ENCODE peak calls at places on chromosome 21, in ten cellular contexts. One of them, this sample, is unnamed.

GRCh38 chr21:43018519-43018918 is 44.2 kb downstream of the PKNOX1 start:
- DNase-seq in tibial nerve: no peak
- DNase-seq in ELR: no peak
- DNase-seq in RCC 7860: no peak
- DNase-seq in NCI-H1417: no peak
- DNase-seq in CD8-positive, alpha-beta T cell: no peak
- DNase-seq in nucleus accumbens: no peak
- DNase-seq in neural crest cell: no peak
- DNase-seq in mucosa of descending colon: no peak
- DNase-seq in NCI-H146: no peak
- DNase-seq in this sample: no peak

GRCh38 chr21:36454079-36454478 is 25.8 kb downstream of the CLDN14 start:
- DNase-seq in ELR: no peak
- DNase-seq in nucleus accumbens: no peak
- DNase-seq in RCC 7860: no peak
- DNase-seq in mucosa of descending colon: no peak
- DNase-seq in neural crest cell: no peak
- DNase-seq in CD8-positive, alpha-beta T cell: no peak
- DNase-seq in tibial nerve: no peak
- DNase-seq in NCI-H146: peak
- DNase-seq in NCI-H1417: peak
- DNase-seq in this sample: no peak

GRCh38 chr21:25907573-25908275 is 173.0 kb downstream of the GABPA start:
- DNase-seq in mucosa of descending colon: no peak
- DNase-seq in NCI-H146: no peak
- DNase-seq in tibial nerve: no peak
- DNase-seq in RCC 7860: no peak
- DNase-seq in ELR: no peak
- DNase-seq in NCI-H1417: no peak
- DNase-seq in nucleus accumbens: no peak
- DNase-seq in CD8-positive, alpha-beta T cell: no peak
- DNase-seq in neural crest cell: no peak
- DNase-seq in this sample: no peak

GRCh38 chr21:29342394-29342957 is 43.8 kb downstream of the BACH1 start:
- DNase-seq in ELR: peak
- DNase-seq in tibial nerve: peak
- DNase-seq in NCI-H1417: no peak
- DNase-seq in mucosa of descending colon: peak
- DNase-seq in neural crest cell: no peak
- DNase-seq in NCI-H146: no peak
- DNase-seq in CD8-positive, alpha-beta T cell: no peak
- DNase-seq in nucleus accumbens: no peak
- DNase-seq in RCC 7860: peak
- DNase-seq in this sample: peak

GRCh38 chr21:45892156-45892919 is 89.2 kb upstream of the COL6A1 start:
- DNase-seq in RCC 7860: no peak
- DNase-seq in mucosa of descending colon: peak
- DNase-seq in NCI-H1417: no peak
- DNase-seq in NCI-H146: no peak
- DNase-seq in tibial nerve: no peak
- DNase-seq in nucleus accumbens: no peak
- DNase-seq in neural crest cell: no peak
- DNase-seq in ELR: no peak
- DNase-seq in CD8-positive, alpha-beta T cell: no peak
- DNase-seq in this sample: no peak

GRCh38 chr21:31885146-31885545 is 12.3 kb downstream of the HUNK start:
- DNase-seq in CD8-positive, alpha-beta T cell: no peak
- DNase-seq in NCI-H1417: no peak
- DNase-seq in RCC 7860: no peak
- DNase-seq in nucleus accumbens: no peak
- DNase-seq in ELR: no peak
- DNase-seq in neural crest cell: no peak
- DNase-seq in mucosa of descending colon: no peak
- DNase-seq in NCI-H146: no peak
- DNase-seq in tibial nerve: no peak
- DNase-seq in this sample: no peak

GRCh38 chr21:41864311-41865001 is 14.7 kb downstream of the PRDM15 start:
- DNase-seq in NCI-H146: no peak
- DNase-seq in mucosa of descending colon: no peak
- DNase-seq in CD8-positive, alpha-beta T cell: no peak
- DNase-seq in RCC 7860: no peak
- DNase-seq in nucleus accumbens: no peak
- DNase-seq in ELR: no peak
- DNase-seq in tibial nerve: no peak
- DNase-seq in neural crest cell: no peak
- DNase-seq in NCI-H1417: no peak
- DNase-seq in this sample: no peak

GRCh38 chr21:44089001-44089911 is 17.9 kb upstream of the PWP2 start:
- DNase-seq in ELR: no peak
- DNase-seq in tibial nerve: no peak
- DNase-seq in mucosa of descending colon: peak
- DNase-seq in CD8-positive, alpha-beta T cell: no peak
- DNase-seq in neural crest cell: no peak
- DNase-seq in RCC 7860: no peak
- DNase-seq in nucleus accumbens: no peak
- DNase-seq in NCI-H146: no peak
- DNase-seq in NCI-H1417: no peak
- DNase-seq in this sample: no peak

GRCh38 chr21:46128106-46128982 is 27.0 kb downstream of the FTCD start:
- DNase-seq in ELR: no peak
- DNase-seq in tibial nerve: no peak
- DNase-seq in nucleus accumbens: no peak
- DNase-seq in RCC 7860: no peak
- DNase-seq in NCI-H146: no peak
- DNase-seq in NCI-H1417: no peak
- DNase-seq in neural crest cell: no peak
- DNase-seq in CD8-positive, alpha-beta T cell: no peak
- DNase-seq in mucosa of descending colon: peak
- DNase-seq in this sample: no peak

GRCh38 chr21:29365636-29366305 is 67.0 kb downstream of the BACH1 start:
- DNase-seq in neural crest cell: no peak
- DNase-seq in mucosa of descending colon: no peak
- DNase-seq in tibial nerve: no peak
- DNase-seq in NCI-H1417: no peak
- DNase-seq in ELR: no peak
- DNase-seq in CD8-positive, alpha-beta T cell: no peak
- DNase-seq in RCC 7860: no peak
- DNase-seq in nucleus accumbens: no peak
- DNase-seq in NCI-H146: no peak
- DNase-seq in this sample: no peak

GRCh38 chr21:26212220-26212619 is 41.6 kb upstream of the APP start:
- DNase-seq in RCC 7860: no peak
- DNase-seq in CD8-positive, alpha-beta T cell: no peak
- DNase-seq in mucosa of descending colon: no peak
- DNase-seq in NCI-H1417: no peak
- DNase-seq in NCI-H146: peak
- DNase-seq in neural crest cell: no peak
- DNase-seq in nucleus accumbens: no peak
- DNase-seq in ELR: no peak
- DNase-seq in tibial nerve: no peak
- DNase-seq in this sample: no peak

GRCh38 chr21:34688715-34689114 is 19.9 kb downstream of the CLIC6 start:
- DNase-seq in CD8-positive, alpha-beta T cell: no peak
- DNase-seq in NCI-H1417: no peak
- DNase-seq in tibial nerve: no peak
- DNase-seq in mucosa of descending colon: no peak
- DNase-seq in ELR: no peak
- DNase-seq in neural crest cell: no peak
- DNase-seq in NCI-H146: no peak
- DNase-seq in RCC 7860: no peak
- DNase-seq in nucleus accumbens: no peak
- DNase-seq in this sample: no peak

GRCh38 chr21:31952828-31953227 is 80.0 kb downstream of the HUNK start:
- DNase-seq in mucosa of descending colon: no peak
- DNase-seq in tibial nerve: no peak
- DNase-seq in NCI-H1417: no peak
- DNase-seq in CD8-positive, alpha-beta T cell: no peak
- DNase-seq in neural crest cell: no peak
- DNase-seq in NCI-H146: no peak
- DNase-seq in nucleus accumbens: no peak
- DNase-seq in RCC 7860: no peak
- DNase-seq in ELR: no peak
- DNase-seq in this sample: no peak

GRCh38 chr21:32184485-32184884 is 94.4 kb downstream of the MIS18A start:
- DNase-seq in NCI-H146: peak
- DNase-seq in neural crest cell: no peak
- DNase-seq in CD8-positive, alpha-beta T cell: no peak
- DNase-seq in NCI-H1417: no peak
- DNase-seq in tibial nerve: no peak
- DNase-seq in mucosa of descending colon: no peak
- DNase-seq in nucleus accumbens: no peak
- DNase-seq in RCC 7860: no peak
- DNase-seq in ELR: no peak
- DNase-seq in this sample: no peak

GRCh38 chr21:32411366-32412161 is 942 bp upstream of the EVA1C start:
- DNase-seq in ELR: peak
- DNase-seq in RCC 7860: no peak
- DNase-seq in NCI-H146: peak
- DNase-seq in NCI-H1417: peak
- DNase-seq in CD8-positive, alpha-beta T cell: peak
- DNase-seq in nucleus accumbens: peak
- DNase-seq in tibial nerve: peak
- DNase-seq in mucosa of descending colon: peak
- DNase-seq in neural crest cell: no peak
- DNase-seq in this sample: peak

GRCh38 chr21:41798326-41798725 is 31.5 kb upstream of the RIPK4 start:
- DNase-seq in NCI-H1417: no peak
- DNase-seq in RCC 7860: no peak
- DNase-seq in NCI-H146: no peak
- DNase-seq in CD8-positive, alpha-beta T cell: no peak
- DNase-seq in nucleus accumbens: no peak
- DNase-seq in neural crest cell: no peak
- DNase-seq in tibial nerve: no peak
- DNase-seq in ELR: no peak
- DNase-seq in mucosa of descending colon: no peak
- DNase-seq in this sample: no peak

GRCh38 chr21:29033871-29034270 is 9.4 kb downstream of the USP16 start:
- DNase-seq in ELR: no peak
- DNase-seq in NCI-H146: no peak
- DNase-seq in mucosa of descending colon: no peak
- DNase-seq in nucleus accumbens: no peak
- DNase-seq in neural crest cell: no peak
- DNase-seq in RCC 7860: no peak
- DNase-seq in NCI-H1417: no peak
- DNase-seq in tibial nerve: no peak
- DNase-seq in CD8-positive, alpha-beta T cell: no peak
- DNase-seq in this sample: no peak

GRCh38 chr21:37582613-37583012 is 216.0 kb downstream of the DYRK1A start:
- DNase-seq in RCC 7860: peak
- DNase-seq in ELR: peak
- DNase-seq in NCI-H146: peak
- DNase-seq in tibial nerve: no peak
- DNase-seq in neural crest cell: no peak
- DNase-seq in nucleus accumbens: no peak
- DNase-seq in CD8-positive, alpha-beta T cell: no peak
- DNase-seq in NCI-H1417: peak
- DNase-seq in mucosa of descending colon: no peak
- DNase-seq in this sample: peak

GRCh38 chr21:38912355-38912619 is 106.6 kb downstream of the ETS2 start:
- DNase-seq in NCI-H146: no peak
- DNase-seq in nucleus accumbens: no peak
- DNase-seq in ELR: no peak
- DNase-seq in tibial nerve: no peak
- DNase-seq in NCI-H1417: no peak
- DNase-seq in mucosa of descending colon: no peak
- DNase-seq in RCC 7860: no peak
- DNase-seq in CD8-positive, alpha-beta T cell: no peak
- DNase-seq in neural crest cell: no peak
- DNase-seq in this sample: no peak

GRCh38 chr21:45829566-45830147 is 151.9 kb upstream of the COL6A1 start:
- DNase-seq in neural crest cell: no peak
- DNase-seq in RCC 7860: no peak
- DNase-seq in NCI-H146: no peak
- DNase-seq in NCI-H1417: peak
- DNase-seq in CD8-positive, alpha-beta T cell: no peak
- DNase-seq in ELR: no peak
- DNase-seq in nucleus accumbens: no peak
- DNase-seq in mucosa of descending colon: no peak
- DNase-seq in tibial nerve: no peak
- DNase-seq in this sample: no peak

GRCh38 chr21:18244721-18245486 is at the start of gene CHODL:
- DNase-seq in NCI-H1417: peak
- DNase-seq in mucosa of descending colon: peak
- DNase-seq in nucleus accumbens: no peak
- DNase-seq in NCI-H146: no peak
- DNase-seq in neural crest cell: peak
- DNase-seq in RCC 7860: no peak
- DNase-seq in ELR: no peak
- DNase-seq in tibial nerve: no peak
- DNase-seq in CD8-positive, alpha-beta T cell: no peak
- DNase-seq in this sample: no peak

GRCh38 chr21:29367335-29367734 is 68.6 kb downstream of the BACH1 start:
- DNase-seq in RCC 7860: no peak
- DNase-seq in NCI-H146: no peak
- DNase-seq in nucleus accumbens: no peak
- DNase-seq in CD8-positive, alpha-beta T cell: no peak
- DNase-seq in neural crest cell: no peak
- DNase-seq in ELR: no peak
- DNase-seq in NCI-H1417: no peak
- DNase-seq in tibial nerve: no peak
- DNase-seq in mucosa of descending colon: no peak
- DNase-seq in this sample: no peak

GRCh38 chr21:44755227-44755626 is 43.9 kb upstream of the TSPEAR start:
- DNase-seq in mucosa of descending colon: no peak
- DNase-seq in nucleus accumbens: no peak
- DNase-seq in neural crest cell: no peak
- DNase-seq in CD8-positive, alpha-beta T cell: no peak
- DNase-seq in NCI-H146: no peak
- DNase-seq in NCI-H1417: no peak
- DNase-seq in tibial nerve: no peak
- DNase-seq in ELR: peak
- DNase-seq in RCC 7860: no peak
- DNase-seq in this sample: no peak

GRCh38 chr21:37986751-37987399 is 70.6 kb upstream of the KCNJ6 start:
- DNase-seq in nucleus accumbens: no peak
- DNase-seq in neural crest cell: no peak
- DNase-seq in mucosa of descending colon: no peak
- DNase-seq in ELR: peak
- DNase-seq in RCC 7860: no peak
- DNase-seq in NCI-H1417: peak
- DNase-seq in tibial nerve: no peak
- DNase-seq in NCI-H146: peak
- DNase-seq in CD8-positive, alpha-beta T cell: no peak
- DNase-seq in this sample: no peak

GRCh38 chr21:42841156-42841915 is 38.0 kb downstream of the WDR4 start:
- DNase-seq in nucleus accumbens: no peak
- DNase-seq in mucosa of descending colon: no peak
- DNase-seq in NCI-H146: no peak
- DNase-seq in RCC 7860: no peak
- DNase-seq in NCI-H1417: no peak
- DNase-seq in CD8-positive, alpha-beta T cell: no peak
- DNase-seq in neural crest cell: no peak
- DNase-seq in ELR: no peak
- DNase-seq in tibial nerve: peak
- DNase-seq in this sample: no peak

GRCh38 chr21:42626171-42626570 is 27.2 kb upstream of the PDE9A start:
- DNase-seq in NCI-H1417: no peak
- DNase-seq in ELR: no peak
- DNase-seq in tibial nerve: no peak
- DNase-seq in NCI-H146: no peak
- DNase-seq in RCC 7860: no peak
- DNase-seq in neural crest cell: no peak
- DNase-seq in nucleus accumbens: no peak
- DNase-seq in CD8-positive, alpha-beta T cell: no peak
- DNase-seq in mucosa of descending colon: peak
- DNase-seq in this sample: no peak